ENCODE peak calls at places on chromosome 3, in nine cellular contexts. One of them, this sample, is unnamed.

GRCh38 chr3:172156309-172156998 is 117.1 kb downstream of the FNDC3B start:
- DNase-seq in CD8-positive, alpha-beta T cell: no peak
- DNase-seq in neural progenitor cell: no peak
- DNase-seq in aorta: peak; percentile 63
- DNase-seq in left ventricle myocardium inferior: no peak
- DNase-seq in WERI-Rb-1: no peak
- DNase-seq in lower lobe of right lung: peak; percentile 66
- DNase-seq in CD8-positive, alpha-beta memory T cell: no peak
- DNase-seq in heart left ventricle: no peak
- DNase-seq in this sample: no peak

GRCh38 chr3:156285626-156286025 is 165.2 kb downstream of the KCNAB1 start:
- DNase-seq in CD8-positive, alpha-beta T cell: no peak
- DNase-seq in neural progenitor cell: no peak
- DNase-seq in aorta: no peak
- DNase-seq in left ventricle myocardium inferior: no peak
- DNase-seq in WERI-Rb-1: no peak
- DNase-seq in lower lobe of right lung: no peak
- DNase-seq in CD8-positive, alpha-beta memory T cell: no peak
- DNase-seq in heart left ventricle: no peak
- DNase-seq in this sample: no peak

GRCh38 chr3:149971403-149972075 is 844 bp upstream of the PFN2 start:
- DNase-seq in CD8-positive, alpha-beta T cell: no peak
- DNase-seq in neural progenitor cell: no peak
- DNase-seq in aorta: peak; percentile 77
- DNase-seq in left ventricle myocardium inferior: peak; percentile 57
- DNase-seq in WERI-Rb-1: peak; percentile 62
- DNase-seq in lower lobe of right lung: peak; percentile 65
- DNase-seq in CD8-positive, alpha-beta memory T cell: peak; percentile 44
- DNase-seq in heart left ventricle: peak; percentile 58
- DNase-seq in this sample: peak; percentile 2

GRCh38 chr3:53084310-53085001 is 38.6 kb upstream of the SFMBT1 start:
- DNase-seq in CD8-positive, alpha-beta T cell: no peak
- DNase-seq in neural progenitor cell: no peak
- DNase-seq in aorta: peak; percentile 32
- DNase-seq in left ventricle myocardium inferior: peak; percentile 59
- DNase-seq in WERI-Rb-1: no peak
- DNase-seq in lower lobe of right lung: no peak
- DNase-seq in CD8-positive, alpha-beta memory T cell: no peak
- DNase-seq in heart left ventricle: peak; percentile 58
- DNase-seq in this sample: no peak

GRCh38 chr3:32340639-32341365 is 50.9 kb upstream of the CMTM7 start:
- DNase-seq in CD8-positive, alpha-beta T cell: no peak
- DNase-seq in neural progenitor cell: no peak
- DNase-seq in aorta: no peak
- DNase-seq in left ventricle myocardium inferior: no peak
- DNase-seq in WERI-Rb-1: no peak
- DNase-seq in lower lobe of right lung: no peak
- DNase-seq in CD8-positive, alpha-beta memory T cell: no peak
- DNase-seq in heart left ventricle: no peak
- DNase-seq in this sample: no peak

GRCh38 chr3:52892290-52892624 is 5.1 kb downstream of the STIMATE start:
- DNase-seq in CD8-positive, alpha-beta T cell: no peak
- DNase-seq in neural progenitor cell: no peak
- DNase-seq in aorta: no peak
- DNase-seq in left ventricle myocardium inferior: no peak
- DNase-seq in WERI-Rb-1: no peak
- DNase-seq in lower lobe of right lung: no peak
- DNase-seq in CD8-positive, alpha-beta memory T cell: no peak
- DNase-seq in heart left ventricle: no peak
- DNase-seq in this sample: no peak

GRCh38 chr3:96843505-96844203 is 29.3 kb downstream of the EPHA6 start:
- DNase-seq in CD8-positive, alpha-beta T cell: no peak
- DNase-seq in neural progenitor cell: no peak
- DNase-seq in aorta: no peak
- DNase-seq in left ventricle myocardium inferior: no peak
- DNase-seq in WERI-Rb-1: no peak
- DNase-seq in lower lobe of right lung: no peak
- DNase-seq in CD8-positive, alpha-beta memory T cell: no peak
- DNase-seq in heart left ventricle: no peak
- DNase-seq in this sample: no peak

GRCh38 chr3:136250862-136251460 is 821 bp downstream of the PCCB start:
- DNase-seq in CD8-positive, alpha-beta T cell: peak; percentile 3
- DNase-seq in neural progenitor cell: peak; percentile 47
- DNase-seq in aorta: peak; percentile 75
- DNase-seq in left ventricle myocardium inferior: peak; percentile 67
- DNase-seq in WERI-Rb-1: peak; percentile 82
- DNase-seq in lower lobe of right lung: peak; percentile 72
- DNase-seq in CD8-positive, alpha-beta memory T cell: peak; percentile 14
- DNase-seq in heart left ventricle: peak; percentile 74
- DNase-seq in this sample: no peak

GRCh38 chr3:48222616-48223513 is at the start of gene CAMP:
- DNase-seq in CD8-positive, alpha-beta T cell: no peak
- DNase-seq in neural progenitor cell: no peak
- DNase-seq in aorta: peak; percentile 90
- DNase-seq in left ventricle myocardium inferior: peak; percentile 72
- DNase-seq in WERI-Rb-1: no peak
- DNase-seq in lower lobe of right lung: peak; percentile 93
- DNase-seq in CD8-positive, alpha-beta memory T cell: no peak
- DNase-seq in heart left ventricle: peak; percentile 31
- DNase-seq in this sample: no peak

GRCh38 chr3:13493867-13494441 is 13.8 kb downstream of the HDAC11 start:
- DNase-seq in CD8-positive, alpha-beta T cell: no peak
- DNase-seq in neural progenitor cell: no peak
- DNase-seq in aorta: peak; percentile 37
- DNase-seq in left ventricle myocardium inferior: no peak
- DNase-seq in WERI-Rb-1: no peak
- DNase-seq in lower lobe of right lung: no peak
- DNase-seq in CD8-positive, alpha-beta memory T cell: no peak
- DNase-seq in heart left ventricle: no peak
- DNase-seq in this sample: no peak

GRCh38 chr3:108420926-108421325 is 89.5 kb downstream of the MYH15 start:
- DNase-seq in CD8-positive, alpha-beta T cell: no peak
- DNase-seq in neural progenitor cell: no peak
- DNase-seq in aorta: no peak
- DNase-seq in left ventricle myocardium inferior: no peak
- DNase-seq in WERI-Rb-1: no peak
- DNase-seq in lower lobe of right lung: no peak
- DNase-seq in CD8-positive, alpha-beta memory T cell: no peak
- DNase-seq in heart left ventricle: no peak
- DNase-seq in this sample: no peak

GRCh38 chr3:48468329-48468731 is 21.8 kb downstream of the ATRIP start:
- DNase-seq in CD8-positive, alpha-beta T cell: no peak
- DNase-seq in neural progenitor cell: no peak
- DNase-seq in aorta: no peak
- DNase-seq in left ventricle myocardium inferior: no peak
- DNase-seq in WERI-Rb-1: no peak
- DNase-seq in lower lobe of right lung: no peak
- DNase-seq in CD8-positive, alpha-beta memory T cell: no peak
- DNase-seq in heart left ventricle: no peak
- DNase-seq in this sample: no peak

GRCh38 chr3:195896361-195897080 is 11.8 kb downstream of the TNK2 start:
- DNase-seq in CD8-positive, alpha-beta T cell: no peak
- DNase-seq in neural progenitor cell: peak; percentile 51
- DNase-seq in aorta: no peak
- DNase-seq in left ventricle myocardium inferior: peak; percentile 52
- DNase-seq in WERI-Rb-1: peak; percentile 33
- DNase-seq in lower lobe of right lung: no peak
- DNase-seq in CD8-positive, alpha-beta memory T cell: no peak
- DNase-seq in heart left ventricle: peak; percentile 68
- DNase-seq in this sample: no peak

GRCh38 chr3:130243808-130244207 is 101.7 kb upstream of the COL6A5 start:
- DNase-seq in CD8-positive, alpha-beta T cell: no peak
- DNase-seq in neural progenitor cell: no peak
- DNase-seq in aorta: no peak
- DNase-seq in left ventricle myocardium inferior: no peak
- DNase-seq in WERI-Rb-1: no peak
- DNase-seq in lower lobe of right lung: no peak
- DNase-seq in CD8-positive, alpha-beta memory T cell: no peak
- DNase-seq in heart left ventricle: no peak
- DNase-seq in this sample: no peak
- H3K4me3 ChIP-seq in CD8-positive, alpha-beta T cell: no peak overlapping the region
- H3K4me3 ChIP-seq in neural progenitor cell: no peak overlapping the region
- H3K4me3 ChIP-seq in aorta: no peak overlapping the region
- H3K4me3 ChIP-seq in left ventricle myocardium inferior: no peak overlapping the region
- H3K4me3 ChIP-seq in WERI-Rb-1: no peak overlapping the region
- H3K4me3 ChIP-seq in lower lobe of right lung: no peak overlapping the region
- H3K4me3 ChIP-seq in CD8-positive, alpha-beta memory T cell: no peak overlapping the region
- H3K4me3 ChIP-seq in heart left ventricle: no peak overlapping the region
- H3K4me3 ChIP-seq in this sample: no peak overlapping the region

GRCh38 chr3:152374260-152374990 is 105.7 kb downstream of the MBNL1 start:
- DNase-seq in CD8-positive, alpha-beta T cell: no peak
- DNase-seq in neural progenitor cell: no peak
- DNase-seq in aorta: no peak
- DNase-seq in left ventricle myocardium inferior: no peak
- DNase-seq in WERI-Rb-1: no peak
- DNase-seq in lower lobe of right lung: no peak
- DNase-seq in CD8-positive, alpha-beta memory T cell: no peak
- DNase-seq in heart left ventricle: no peak
- DNase-seq in this sample: no peak

GRCh38 chr3:152379415-152380042 is 110.8 kb downstream of the MBNL1 start:
- DNase-seq in CD8-positive, alpha-beta T cell: no peak
- DNase-seq in neural progenitor cell: no peak
- DNase-seq in aorta: no peak
- DNase-seq in left ventricle myocardium inferior: no peak
- DNase-seq in WERI-Rb-1: no peak
- DNase-seq in lower lobe of right lung: no peak
- DNase-seq in CD8-positive, alpha-beta memory T cell: no peak
- DNase-seq in heart left ventricle: no peak
- DNase-seq in this sample: no peak

GRCh38 chr3:152375546-152375945 is 106.8 kb downstream of the MBNL1 start:
- DNase-seq in CD8-positive, alpha-beta T cell: no peak
- DNase-seq in neural progenitor cell: no peak
- DNase-seq in aorta: no peak
- DNase-seq in left ventricle myocardium inferior: no peak
- DNase-seq in WERI-Rb-1: no peak
- DNase-seq in lower lobe of right lung: no peak
- DNase-seq in CD8-positive, alpha-beta memory T cell: no peak
- DNase-seq in heart left ventricle: no peak
- DNase-seq in this sample: no peak

GRCh38 chr3:152376351-152377183 is 107.8 kb downstream of the MBNL1 start:
- DNase-seq in CD8-positive, alpha-beta T cell: no peak
- DNase-seq in neural progenitor cell: no peak
- DNase-seq in aorta: peak; percentile 47
- DNase-seq in left ventricle myocardium inferior: no peak
- DNase-seq in WERI-Rb-1: no peak
- DNase-seq in lower lobe of right lung: peak; percentile 46
- DNase-seq in CD8-positive, alpha-beta memory T cell: no peak
- DNase-seq in heart left ventricle: no peak
- DNase-seq in this sample: no peak

GRCh38 chr3:152377184-152377570 is 108.4 kb downstream of the MBNL1 start:
- DNase-seq in CD8-positive, alpha-beta T cell: no peak
- DNase-seq in neural progenitor cell: no peak
- DNase-seq in aorta: no peak
- DNase-seq in left ventricle myocardium inferior: no peak
- DNase-seq in WERI-Rb-1: no peak
- DNase-seq in lower lobe of right lung: no peak
- DNase-seq in CD8-positive, alpha-beta memory T cell: no peak
- DNase-seq in heart left ventricle: no peak
- DNase-seq in this sample: no peak
- H3K27ac ChIP-seq in CD8-positive, alpha-beta T cell: no peak overlapping the region
- H3K27ac ChIP-seq in neural progenitor cell: no peak overlapping the region
- H3K27ac ChIP-seq in aorta: no peak overlapping the region
- H3K27ac ChIP-seq in left ventricle myocardium inferior: peak overlapping the region; percentile 62
- H3K27ac ChIP-seq in WERI-Rb-1: no peak overlapping the region
- H3K27ac ChIP-seq in lower lobe of right lung: peak overlapping the region; percentile 52
- H3K27ac ChIP-seq in CD8-positive, alpha-beta memory T cell: no peak overlapping the region
- H3K27ac ChIP-seq in heart left ventricle: peak overlapping the region; percentile 33
- H3K27ac ChIP-seq in this sample: peak overlapping the region; percentile 43

GRCh38 chr3:4981688-4982494 is 2.7 kb downstream of the BHLHE40 start:
- DNase-seq in CD8-positive, alpha-beta T cell: no peak
- DNase-seq in neural progenitor cell: no peak
- DNase-seq in aorta: no peak
- DNase-seq in left ventricle myocardium inferior: no peak
- DNase-seq in WERI-Rb-1: no peak
- DNase-seq in lower lobe of right lung: no peak
- DNase-seq in CD8-positive, alpha-beta memory T cell: no peak
- DNase-seq in heart left ventricle: no peak
- DNase-seq in this sample: no peak

GRCh38 chr3:4980229-4981159 is 1.3 kb downstream of the BHLHE40 start:
- DNase-seq in CD8-positive, alpha-beta T cell: peak; percentile 83
- DNase-seq in neural progenitor cell: peak; percentile 75
- DNase-seq in aorta: peak; percentile 95
- DNase-seq in left ventricle myocardium inferior: peak; percentile 92
- DNase-seq in WERI-Rb-1: peak; percentile 86
- DNase-seq in lower lobe of right lung: peak; percentile 91
- DNase-seq in CD8-positive, alpha-beta memory T cell: peak; percentile 79
- DNase-seq in heart left ventricle: peak; percentile 95
- DNase-seq in this sample: peak; percentile 85

GRCh38 chr3:4979401-4980228 is at the start of gene BHLHE40:
- DNase-seq in CD8-positive, alpha-beta T cell: no peak
- DNase-seq in neural progenitor cell: peak; percentile 70
- DNase-seq in aorta: no peak
- DNase-seq in left ventricle myocardium inferior: peak; percentile 46
- DNase-seq in WERI-Rb-1: no peak
- DNase-seq in lower lobe of right lung: peak; percentile 57
- DNase-seq in CD8-positive, alpha-beta memory T cell: peak; percentile 57
- DNase-seq in heart left ventricle: peak; percentile 50
- DNase-seq in this sample: no peak

GRCh38 chr3:4982773-4983738 is 3.8 kb downstream of the BHLHE40 start:
- DNase-seq in CD8-positive, alpha-beta T cell: no peak
- DNase-seq in neural progenitor cell: no peak
- DNase-seq in aorta: no peak
- DNase-seq in left ventricle myocardium inferior: no peak
- DNase-seq in WERI-Rb-1: no peak
- DNase-seq in lower lobe of right lung: no peak
- DNase-seq in CD8-positive, alpha-beta memory T cell: no peak
- DNase-seq in heart left ventricle: no peak
- DNase-seq in this sample: no peak

DNA sequence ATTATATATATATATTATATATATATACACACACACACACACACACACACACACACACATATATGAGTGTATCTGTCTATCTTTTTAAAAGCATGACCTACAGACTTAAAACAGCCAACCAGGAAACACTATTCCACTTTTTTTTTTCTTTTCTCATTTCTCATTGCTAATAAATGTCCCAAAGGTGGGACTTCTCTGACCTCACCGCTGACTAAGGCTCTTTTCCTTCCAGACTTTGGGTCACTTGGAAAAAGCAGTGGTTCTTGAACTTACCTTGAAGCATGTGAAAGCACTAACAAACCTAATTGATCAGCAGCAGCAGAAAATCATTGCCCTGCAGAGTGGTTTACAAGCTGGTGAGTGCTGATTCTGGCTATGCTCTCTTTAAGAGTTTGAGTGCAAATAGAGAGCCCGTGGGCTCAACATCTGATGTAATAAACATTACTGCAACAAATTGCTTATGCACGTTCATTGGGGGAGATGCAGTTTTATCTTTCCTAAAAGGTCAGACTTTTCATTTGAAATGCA is 2.0 kb downstream of the BHLHE40 start:
- DNase-seq in CD8-positive, alpha-beta T cell: no peak
- DNase-seq in neural progenitor cell: no peak
- DNase-seq in aorta: no peak
- DNase-seq in left ventricle myocardium inferior: no peak
- DNase-seq in WERI-Rb-1: no peak
- DNase-seq in lower lobe of right lung: no peak
- DNase-seq in CD8-positive, alpha-beta memory T cell: no peak
- DNase-seq in heart left ventricle: no peak
- DNase-seq in this sample: no peak
- H3K27me3 ChIP-seq in CD8-positive, alpha-beta T cell: no peaks in the 10 kb centered on the region
- H3K27me3 ChIP-seq in neural progenitor cell: peaks cover 100% of the 10 kb centered on the region
- H3K27me3 ChIP-seq in aorta: no peaks in the 10 kb centered on the region
- H3K27me3 ChIP-seq in left ventricle myocardium inferior: no peaks in the 10 kb centered on the region
- H3K27me3 ChIP-seq in WERI-Rb-1: no peaks in the 10 kb centered on the region
- H3K27me3 ChIP-seq in lower lobe of right lung: no peaks in the 10 kb centered on the region
- H3K27me3 ChIP-seq in CD8-positive, alpha-beta memory T cell: no peaks in the 10 kb centered on the region
- H3K27me3 ChIP-seq in heart left ventricle: no peaks in the 10 kb centered on the region
- H3K27me3 ChIP-seq in this sample: no peaks in the 10 kb centered on the region

GRCh38 chr3:179068779-179069530 is 2.7 kb downstream of the ZMAT3 start:
- DNase-seq in CD8-positive, alpha-beta T cell: no peak
- DNase-seq in neural progenitor cell: peak; percentile 51
- DNase-seq in aorta: no peak
- DNase-seq in left ventricle myocardium inferior: no peak
- DNase-seq in WERI-Rb-1: peak; percentile 56
- DNase-seq in lower lobe of right lung: no peak
- DNase-seq in CD8-positive, alpha-beta memory T cell: peak; percentile 26
- DNase-seq in heart left ventricle: no peak
- DNase-seq in this sample: peak; percentile 36
- H3K4me3 ChIP-seq in CD8-positive, alpha-beta T cell: no peak overlapping the region
- H3K4me3 ChIP-seq in neural progenitor cell: no peak overlapping the region
- H3K4me3 ChIP-seq in aorta: no peak overlapping the region
- H3K4me3 ChIP-seq in left ventricle myocardium inferior: peak overlapping the region; percentile 80
- H3K4me3 ChIP-seq in WERI-Rb-1: no peak overlapping the region
- H3K4me3 ChIP-seq in lower lobe of right lung: peak overlapping the region; percentile 1
- H3K4me3 ChIP-seq in CD8-positive, alpha-beta memory T cell: no peak overlapping the region
- H3K4me3 ChIP-seq in heart left ventricle: peak overlapping the region; percentile 85
- H3K4me3 ChIP-seq in this sample: no peak overlapping the region

This sample was measured in CD4-positive, CD25-positive, alpha-beta regulatory T cell.